ENCODE peak calls at places on chromosomes 12 and 14, in nine cellular contexts. X is stromal cell of bone marrow; B is SW480; U is GM04504; E is CD8-positive, alpha-beta T cell; K is thyroid gland; Y is right cardiac atrium; W is neural progenitor cell; M is NCI-H510A treated with DMSO at 0.1 percent for 48 hours. C is an unnamed sample.

GRCh38 chr14:95330591-95331370 is 11.1 kb upstream of the CLMN start:
- DNase-seq in X (no peak), B (no peak), U (no peak), E (no peak), K (no peak), Y (no peak), W (no peak), M (no peak), C (no peak)

GRCh38 chr12:103785243-103786031 is 55.6 kb downstream of the NT5DC3 start:
- DNase-seq in X (no peak), B (no peak), U (no peak), E (no peak), K (no peak), Y (no peak), W (no peak), M (no peak), C (no peak)

GRCh38 chr14:98924046-98924445 is 348.0 kb downstream of the BCL11B start:
- DNase-seq in X (no peak), B (no peak), U (no peak), E (no peak), K (no peak), Y (no peak), W (no peak), M (no peak), C (no peak)

GRCh38 chr12:46752396-46752795 is 73.4 kb downstream of the SLC38A4 start:
- DNase-seq in X (no peak), B (peak; percentile 5), U (no peak), E (no peak), K (no peak), Y (no peak), W (no peak), M (no peak), C (no peak)

GRCh38 chr14:103155013-103155412 is 31.8 kb downstream of the TNFAIP2 start:
- DNase-seq in X (peak; percentile 82), B (peak; percentile 71), U (peak; percentile 71), E (no peak), K (peak; percentile 94), Y (peak; percentile 90), W (no peak), M (no peak), C (peak; percentile 72)

GRCh38 chr12:109393437-109394345 is 46.0 kb downstream of the MYO1H start:
- DNase-seq in X (peak; percentile 33), B (peak; percentile 51), U (peak; percentile 25), E (no peak), K (peak; percentile 48), Y (no peak), W (peak; percentile 67), M (peak; percentile 79), C (peak; percentile 78)

GRCh38 chr14:106652494-106652893 is 1126.1 kb downstream of the TMEM121 start:
- DNase-seq in X (no peak), B (peak; percentile 20), U (no peak), E (no peak), K (no peak), Y (peak; percentile 20), W (no peak), M (no peak), C (no peak)

GRCh38 chr12:14991069-14991468 is 18.2 kb downstream of the PDE6H start:
- DNase-seq in X (no peak), B (no peak), U (no peak), E (no peak), K (no peak), Y (no peak), W (no peak), M (no peak), C (no peak)

GRCh38 chr14:35959835-35960234 is 133.7 kb downstream of the BRMS1L start:
- DNase-seq in X (no peak), B (no peak), U (no peak), E (no peak), K (no peak), Y (no peak), W (no peak), M (no peak), C (no peak)